ENCODE peak calls at places on chromosome 21, in nine cellular contexts. One of them, this sample, is unnamed.

GRCh38 chr21:17051054-17051453 is 461.8 kb upstream of the CXADR start:
- DNase-seq in uterus: peak
- DNase-seq in body of pancreas: no peak
- DNase-seq in lung: no peak
- DNase-seq in H9: no peak
- DNase-seq in CD4-positive, alpha-beta T cell: no peak
- DNase-seq in hepatocyte: no peak
- DNase-seq in mesothelial cell of epicardium: no peak
- DNase-seq in heart right ventricle: no peak
- DNase-seq in this sample: no peak

GRCh38 chr21:45950740-45951515 is 30.6 kb upstream of the COL6A1 start:
- DNase-seq in uterus: peak
- DNase-seq in body of pancreas: peak
- DNase-seq in lung: no peak
- DNase-seq in H9: no peak
- DNase-seq in CD4-positive, alpha-beta T cell: no peak
- DNase-seq in hepatocyte: peak
- DNase-seq in mesothelial cell of epicardium: no peak
- DNase-seq in heart right ventricle: peak
- DNase-seq in this sample: no peak

GRCh38 chr21:38985423-38986378 is 180.0 kb downstream of the ETS2 start:
- DNase-seq in uterus: peak
- DNase-seq in body of pancreas: peak
- DNase-seq in lung: peak
- DNase-seq in H9: no peak
- DNase-seq in CD4-positive, alpha-beta T cell: no peak
- DNase-seq in hepatocyte: peak
- DNase-seq in mesothelial cell of epicardium: peak
- DNase-seq in heart right ventricle: peak
- DNase-seq in this sample: no peak

GRCh38 chr21:46079357-46080170 is 18.3 kb upstream of the COL6A2 start:
- DNase-seq in uterus: peak
- DNase-seq in body of pancreas: no peak
- DNase-seq in lung: peak
- DNase-seq in H9: peak
- DNase-seq in CD4-positive, alpha-beta T cell: no peak
- DNase-seq in hepatocyte: peak
- DNase-seq in mesothelial cell of epicardium: no peak
- DNase-seq in heart right ventricle: no peak
- DNase-seq in this sample: peak

GRCh38 chr21:22115746-22116145 is 1117.5 kb downstream of the NCAM2 start:
- DNase-seq in uterus: no peak
- DNase-seq in body of pancreas: no peak
- DNase-seq in lung: no peak
- DNase-seq in H9: no peak
- DNase-seq in CD4-positive, alpha-beta T cell: no peak
- DNase-seq in hepatocyte: no peak
- DNase-seq in mesothelial cell of epicardium: no peak
- DNase-seq in heart right ventricle: no peak
- DNase-seq in this sample: no peak

GRCh38 chr21:45990741-45991605 is 9.4 kb downstream of the COL6A1 start:
- DNase-seq in uterus: peak
- DNase-seq in body of pancreas: no peak
- DNase-seq in lung: no peak
- DNase-seq in H9: no peak
- DNase-seq in CD4-positive, alpha-beta T cell: no peak
- DNase-seq in hepatocyte: no peak
- DNase-seq in mesothelial cell of epicardium: peak
- DNase-seq in heart right ventricle: peak
- DNase-seq in this sample: no peak

GRCh38 chr21:28627691-28628090 is 365.0 kb downstream of the LTN1 start:
- DNase-seq in uterus: no peak
- DNase-seq in body of pancreas: no peak
- DNase-seq in lung: no peak
- DNase-seq in H9: no peak
- DNase-seq in CD4-positive, alpha-beta T cell: no peak
- DNase-seq in hepatocyte: no peak
- DNase-seq in mesothelial cell of epicardium: no peak
- DNase-seq in heart right ventricle: no peak
- DNase-seq in this sample: no peak

GRCh38 chr21:45880097-45881068 is 101.2 kb upstream of the COL6A1 start:
- DNase-seq in uterus: no peak
- DNase-seq in body of pancreas: peak
- DNase-seq in lung: peak
- DNase-seq in H9: peak
- DNase-seq in CD4-positive, alpha-beta T cell: peak
- DNase-seq in hepatocyte: peak
- DNase-seq in mesothelial cell of epicardium: peak
- DNase-seq in heart right ventricle: peak
- DNase-seq in this sample: no peak

GRCh38 chr21:36699026-36699545 is at the start of gene SIM2:
- DNase-seq in uterus: no peak
- DNase-seq in body of pancreas: no peak
- DNase-seq in lung: no peak
- DNase-seq in H9: peak
- DNase-seq in CD4-positive, alpha-beta T cell: no peak
- DNase-seq in hepatocyte: no peak
- DNase-seq in mesothelial cell of epicardium: peak
- DNase-seq in heart right ventricle: no peak
- DNase-seq in this sample: no peak

GRCh38 chr21:21860888-21861287 is 862.7 kb downstream of the NCAM2 start:
- DNase-seq in uterus: no peak
- DNase-seq in body of pancreas: no peak
- DNase-seq in lung: no peak
- DNase-seq in H9: no peak
- DNase-seq in CD4-positive, alpha-beta T cell: no peak
- DNase-seq in hepatocyte: no peak
- DNase-seq in mesothelial cell of epicardium: no peak
- DNase-seq in heart right ventricle: no peak
- DNase-seq in this sample: no peak

GRCh38 chr21:45443595-45444181 is 38.7 kb downstream of the COL18A1 start:
- DNase-seq in uterus: no peak
- DNase-seq in body of pancreas: no peak
- DNase-seq in lung: no peak
- DNase-seq in H9: no peak
- DNase-seq in CD4-positive, alpha-beta T cell: no peak
- DNase-seq in hepatocyte: no peak
- DNase-seq in mesothelial cell of epicardium: no peak
- DNase-seq in heart right ventricle: no peak
- DNase-seq in this sample: no peak

GRCh38 chr21:45454924-45455315 is 50.0 kb downstream of the COL18A1 start:
- DNase-seq in uterus: no peak
- DNase-seq in body of pancreas: no peak
- DNase-seq in lung: no peak
- DNase-seq in H9: no peak
- DNase-seq in CD4-positive, alpha-beta T cell: no peak
- DNase-seq in hepatocyte: no peak
- DNase-seq in mesothelial cell of epicardium: no peak
- DNase-seq in heart right ventricle: no peak
- DNase-seq in this sample: no peak

GRCh38 chr21:45469273-45470086 is 64.5 kb downstream of the COL18A1 start:
- DNase-seq in uterus: no peak
- DNase-seq in body of pancreas: peak
- DNase-seq in lung: no peak
- DNase-seq in H9: no peak
- DNase-seq in CD4-positive, alpha-beta T cell: no peak
- DNase-seq in hepatocyte: peak
- DNase-seq in mesothelial cell of epicardium: no peak
- DNase-seq in heart right ventricle: no peak
- DNase-seq in this sample: no peak

GRCh38 chr21:46664316-46664995 is 29.0 kb downstream of the PRMT2 start:
- DNase-seq in uterus: no peak
- DNase-seq in body of pancreas: no peak
- DNase-seq in lung: no peak
- DNase-seq in H9: no peak
- DNase-seq in CD4-positive, alpha-beta T cell: no peak
- DNase-seq in hepatocyte: no peak
- DNase-seq in mesothelial cell of epicardium: no peak
- DNase-seq in heart right ventricle: no peak
- DNase-seq in this sample: no peak

GRCh38 chr21:39326607-39327307 is 13.3 kb upstream of the BRWD1 start:
- DNase-seq in uterus: no peak
- DNase-seq in body of pancreas: no peak
- DNase-seq in lung: no peak
- DNase-seq in H9: no peak
- DNase-seq in CD4-positive, alpha-beta T cell: no peak
- DNase-seq in hepatocyte: no peak
- DNase-seq in mesothelial cell of epicardium: no peak
- DNase-seq in heart right ventricle: no peak
- DNase-seq in this sample: no peak

GRCh38 chr21:45332981-45333582 is 45.4 kb upstream of the POFUT2 start:
- DNase-seq in uterus: no peak
- DNase-seq in body of pancreas: no peak
- DNase-seq in lung: no peak
- DNase-seq in H9: peak
- DNase-seq in CD4-positive, alpha-beta T cell: no peak
- DNase-seq in hepatocyte: no peak
- DNase-seq in mesothelial cell of epicardium: no peak
- DNase-seq in heart right ventricle: no peak
- DNase-seq in this sample: no peak

GRCh38 chr21:25870084-25870483 is 135.3 kb downstream of the GABPA start:
- DNase-seq in uterus: no peak
- DNase-seq in body of pancreas: no peak
- DNase-seq in lung: no peak
- DNase-seq in H9: no peak
- DNase-seq in CD4-positive, alpha-beta T cell: no peak
- DNase-seq in hepatocyte: no peak
- DNase-seq in mesothelial cell of epicardium: no peak
- DNase-seq in heart right ventricle: no peak
- DNase-seq in this sample: no peak

GRCh38 chr21:37266515-37267221 is 466 bp downstream of the VPS26C start:
- DNase-seq in uterus: no peak
- DNase-seq in body of pancreas: no peak
- DNase-seq in lung: no peak
- DNase-seq in H9: no peak
- DNase-seq in CD4-positive, alpha-beta T cell: no peak
- DNase-seq in hepatocyte: peak
- DNase-seq in mesothelial cell of epicardium: peak
- DNase-seq in heart right ventricle: no peak
- DNase-seq in this sample: peak

GRCh38 chr21:17436626-17437111 is 76.2 kb upstream of the CXADR start:
- DNase-seq in uterus: no peak
- DNase-seq in body of pancreas: no peak
- DNase-seq in lung: no peak
- DNase-seq in H9: no peak
- DNase-seq in CD4-positive, alpha-beta T cell: no peak
- DNase-seq in hepatocyte: peak
- DNase-seq in mesothelial cell of epicardium: no peak
- DNase-seq in heart right ventricle: no peak
- DNase-seq in this sample: no peak

GRCh38 chr21:20644552-20644951 is 353.7 kb upstream of the NCAM2 start:
- DNase-seq in uterus: no peak
- DNase-seq in body of pancreas: no peak
- DNase-seq in lung: no peak
- DNase-seq in H9: no peak
- DNase-seq in CD4-positive, alpha-beta T cell: no peak
- DNase-seq in hepatocyte: no peak
- DNase-seq in mesothelial cell of epicardium: no peak
- DNase-seq in heart right ventricle: no peak
- DNase-seq in this sample: no peak
- TF ChIP-seq CTCF in uterus: no peak
- TF ChIP-seq CTCF in body of pancreas: no peak
- TF ChIP-seq CTCF in lung: no peak
- TF ChIP-seq CTCF in H9: no peak
- TF ChIP-seq CTCF in CD4-positive, alpha-beta T cell: no peak
- TF ChIP-seq CTCF in hepatocyte: no peak
- TF ChIP-seq CTCF in mesothelial cell of epicardium: no peak
- TF ChIP-seq CTCF in heart right ventricle: no peak
- TF ChIP-seq CTCF in this sample: no peak

GRCh38 chr21:33324311-33325221 is at the start of gene IFNAR1:
- DNase-seq in uterus: peak
- DNase-seq in body of pancreas: peak
- DNase-seq in lung: peak
- DNase-seq in H9: peak
- DNase-seq in CD4-positive, alpha-beta T cell: peak
- DNase-seq in hepatocyte: peak
- DNase-seq in mesothelial cell of epicardium: peak
- DNase-seq in heart right ventricle: peak
- DNase-seq in this sample: peak
- TF ChIP-seq CTCF in uterus: no peak
- TF ChIP-seq CTCF in body of pancreas: no peak
- TF ChIP-seq CTCF in lung: no peak
- TF ChIP-seq CTCF in H9: no peak
- TF ChIP-seq CTCF in CD4-positive, alpha-beta T cell: no peak
- TF ChIP-seq CTCF in hepatocyte: no peak
- TF ChIP-seq CTCF in mesothelial cell of epicardium: no peak
- TF ChIP-seq CTCF in heart right ventricle: no peak
- TF ChIP-seq CTCF in this sample: no peak

GRCh38 chr21:34766862-34767261 is 98.1 kb downstream of the CLIC6 start:
- DNase-seq in uterus: no peak
- DNase-seq in body of pancreas: no peak
- DNase-seq in lung: no peak
- DNase-seq in H9: no peak
- DNase-seq in CD4-positive, alpha-beta T cell: no peak
- DNase-seq in hepatocyte: no peak
- DNase-seq in mesothelial cell of epicardium: no peak
- DNase-seq in heart right ventricle: no peak
- DNase-seq in this sample: no peak

GRCh38 chr21:34764715-34765284 is 96.0 kb downstream of the CLIC6 start:
- DNase-seq in uterus: no peak
- DNase-seq in body of pancreas: no peak
- DNase-seq in lung: no peak
- DNase-seq in H9: no peak
- DNase-seq in CD4-positive, alpha-beta T cell: no peak
- DNase-seq in hepatocyte: no peak
- DNase-seq in mesothelial cell of epicardium: no peak
- DNase-seq in heart right ventricle: no peak
- DNase-seq in this sample: no peak

GRCh38 chr21:34765619-34766018 is 96.8 kb downstream of the CLIC6 start:
- DNase-seq in uterus: no peak
- DNase-seq in body of pancreas: no peak
- DNase-seq in lung: no peak
- DNase-seq in H9: no peak
- DNase-seq in CD4-positive, alpha-beta T cell: no peak
- DNase-seq in hepatocyte: no peak
- DNase-seq in mesothelial cell of epicardium: no peak
- DNase-seq in heart right ventricle: no peak
- DNase-seq in this sample: no peak

GRCh38 chr21:34761758-34762330 is 93.0 kb downstream of the CLIC6 start:
- DNase-seq in uterus: no peak
- DNase-seq in body of pancreas: no peak
- DNase-seq in lung: no peak
- DNase-seq in H9: no peak
- DNase-seq in CD4-positive, alpha-beta T cell: no peak
- DNase-seq in hepatocyte: no peak
- DNase-seq in mesothelial cell of epicardium: no peak
- DNase-seq in heart right ventricle: no peak
- DNase-seq in this sample: no peak

GRCh38 chr21:34762761-34763160 is 94.0 kb downstream of the CLIC6 start:
- DNase-seq in uterus: no peak
- DNase-seq in body of pancreas: no peak
- DNase-seq in lung: no peak
- DNase-seq in H9: no peak
- DNase-seq in CD4-positive, alpha-beta T cell: no peak
- DNase-seq in hepatocyte: no peak
- DNase-seq in mesothelial cell of epicardium: no peak
- DNase-seq in heart right ventricle: no peak
- DNase-seq in this sample: no peak
- TF ChIP-seq CTCF in uterus: no peak
- TF ChIP-seq CTCF in body of pancreas: no peak
- TF ChIP-seq CTCF in lung: no peak
- TF ChIP-seq CTCF in H9: peak
- TF ChIP-seq CTCF in CD4-positive, alpha-beta T cell: no peak
- TF ChIP-seq CTCF in hepatocyte: no peak
- TF ChIP-seq CTCF in mesothelial cell of epicardium: no peak
- TF ChIP-seq CTCF in heart right ventricle: no peak
- TF ChIP-seq CTCF in this sample: no peak

GRCh38 chr21:42012763-42013329 is 2.7 kb upstream of the ZBTB21 start:
- DNase-seq in uterus: no peak
- DNase-seq in body of pancreas: no peak
- DNase-seq in lung: no peak
- DNase-seq in H9: no peak
- DNase-seq in CD4-positive, alpha-beta T cell: no peak
- DNase-seq in hepatocyte: no peak
- DNase-seq in mesothelial cell of epicardium: no peak
- DNase-seq in heart right ventricle: no peak
- DNase-seq in this sample: no peak
- TF ChIP-seq CTCF in uterus: no peak
- TF ChIP-seq CTCF in body of pancreas: no peak
- TF ChIP-seq CTCF in lung: no peak
- TF ChIP-seq CTCF in H9: no peak
- TF ChIP-seq CTCF in CD4-positive, alpha-beta T cell: no peak
- TF ChIP-seq CTCF in hepatocyte: no peak
- TF ChIP-seq CTCF in mesothelial cell of epicardium: no peak
- TF ChIP-seq CTCF in heart right ventricle: no peak
- TF ChIP-seq CTCF in this sample: no peak